ENCODE peak calls at places on chromosome 13, in four cellular contexts. L is HCT116, U is K562, V is H1. T is an unnamed sample.

GRCh38 chr13:41462427-41462826 is 5.1 kb downstream of the RGCC start:
- DNase-seq in L (no peak), V (no peak), U (no peak), T (no peak)

GRCh38 chr13:37453246-37453645 is 145.3 kb downstream of the POSTN start:
- DNase-seq in L (no peak), U (no peak), V (no peak), T (no peak)

GRCh38 chr13:51246411-51247298 is 24.5 kb downstream of the FAM124A start:
- DNase-seq in U (no peak), V (no peak), L (no peak), T (no peak)

GRCh38 chr13:45811891-45812583 is 39.5 kb downstream of the SIAH3 start:
- DNase-seq in U (no peak), L (no peak), V (no peak), T (no peak)

GRCh38 chr13:53703371-53704080 is 674.9 kb downstream of the OLFM4 start:
- DNase-seq in U (no peak), L (no peak), V (no peak), T (no peak)

GRCh38 chr13:91804724-91805123 is 406.3 kb downstream of the GPC5 start:
- DNase-seq in U (no peak), V (no peak), L (no peak), T (no peak)

GRCh38 chr13:39051157-39051556 is 12.9 kb downstream of the NHLRC3 start:
- DNase-seq in U (no peak), V (no peak), L (peak; percentile 24), T (no peak)

GRCh38 chr13:45393941-45394570 is 24.1 kb downstream of the SLC25A30 start:
- DNase-seq in L (peak; percentile 45), V (no peak), U (peak; percentile 51), T (peak; percentile 63)

GRCh38 chr13:67278230-67278629 is 48.1 kb upstream of the PCDH9 start:
- DNase-seq in U (no peak), L (no peak), V (no peak), T (no peak)

GRCh38 chr13:43905435-43906031 is 25.8 kb downstream of the LACC1 start:
- DNase-seq in L (peak; percentile 58), V (no peak), U (peak; percentile 26), T (no peak)

DNA sequence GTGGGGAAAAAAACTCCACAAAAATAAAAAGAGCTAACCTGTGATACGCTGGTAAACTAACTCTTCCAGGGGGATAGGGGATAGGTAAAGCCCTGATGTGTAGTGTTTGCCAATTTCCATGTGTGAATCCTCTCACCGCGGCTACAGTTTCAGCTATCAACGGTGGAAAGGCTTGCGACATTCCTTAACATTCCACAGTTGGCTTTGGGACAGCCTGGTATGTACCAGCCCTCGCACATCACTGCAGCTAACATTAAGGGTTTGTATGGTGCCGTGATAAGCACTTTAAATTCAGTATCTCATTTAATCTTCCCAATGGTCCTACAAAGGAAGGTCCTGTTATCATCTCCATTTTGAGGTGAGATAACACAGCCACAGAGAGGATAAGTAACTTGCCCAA is 112.4 kb downstream of the KATNAL1 start:
- DNase-seq in V (no peak), U (no peak), L (no peak), T (no peak)
- TF ChIP-seq ATF3 in V (no peak), U (no peak), L (no peak), T (no peak)

GRCh38 chr13:110507678-110508381 is 53.7 kb downstream of the RAB20 start:
- DNase-seq in V (no peak), L (no peak), U (peak; percentile 22), T (no peak)

GRCh38 chr13:110506396-110506795 is 55.1 kb downstream of the RAB20 start:
- DNase-seq in U (peak; percentile 55), L (no peak), V (no peak), T (no peak)

GRCh38 chr13:110509478-110509926 is 52.0 kb downstream of the RAB20 start:
- DNase-seq in L (no peak), V (no peak), U (peak; percentile 29), T (no peak)

GRCh38 chr13:110505594-110505993 is 55.9 kb downstream of the RAB20 start:
- DNase-seq in U (no peak), V (no peak), L (no peak), T (no peak)

GRCh38 chr13:110506859-110507566 is 54.5 kb downstream of the RAB20 start:
- DNase-seq in V (no peak), U (peak; percentile 55), L (no peak), T (no peak)
- TF ChIP-seq ATF3 in V (no peak), U (no peak), L (no peak), T (no peak)

DNA sequence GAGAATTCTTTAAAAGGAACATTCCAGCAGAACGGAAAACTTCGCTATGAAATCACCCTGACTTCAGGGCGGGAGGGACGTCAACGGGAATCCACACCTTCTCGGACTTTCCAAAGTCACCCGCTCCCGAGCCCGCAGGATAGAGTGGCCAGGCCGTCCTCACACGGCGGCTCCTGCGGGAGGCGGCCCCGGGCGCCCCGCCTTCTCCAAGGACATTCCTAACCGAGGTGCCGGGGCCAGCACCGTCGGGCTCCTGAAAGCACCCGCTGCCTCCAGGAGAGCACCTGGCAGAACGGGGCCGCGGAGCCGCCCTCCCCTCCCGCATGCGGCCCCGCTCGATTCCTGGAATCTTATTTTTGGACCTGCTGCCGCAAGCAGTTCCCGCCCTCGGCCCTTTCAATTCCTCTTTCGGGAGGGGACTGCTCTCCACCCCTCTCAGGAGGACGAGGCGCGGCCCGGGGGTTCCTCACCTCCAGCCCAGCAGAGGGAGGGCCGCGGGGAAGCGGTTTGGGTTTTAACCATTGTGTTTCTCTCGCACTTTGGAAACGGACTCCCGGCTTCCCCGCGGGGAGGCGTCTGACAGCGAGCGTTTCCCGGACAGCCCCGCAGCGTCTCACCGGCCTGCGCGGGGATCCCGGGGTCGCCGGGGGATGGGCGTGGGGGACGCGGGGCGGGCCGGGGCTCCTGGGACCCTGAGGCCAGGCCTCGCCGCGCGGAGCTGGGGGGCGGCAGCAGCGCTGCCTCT is 938 bp downstream of the GAS6 start:
- DNase-seq in V (no peak), U (peak; percentile 51), L (no peak), T (peak; percentile 55)
- TF ChIP-seq ATF3 in V (no peak), U (no peak), L (no peak), T (no peak)

GRCh38 chr13:23697772-23698313 is 127.6 kb downstream of the TNFRSF19 start:
- DNase-seq in U (no peak), L (no peak), V (no peak), T (no peak)

GRCh38 chr13:23701646-23702045 is 131.4 kb downstream of the TNFRSF19 start:
- DNase-seq in L (no peak), U (no peak), V (no peak), T (no peak)

GRCh38 chr13:23696610-23697009 is 126.4 kb downstream of the TNFRSF19 start:
- DNase-seq in V (no peak), L (no peak), U (no peak), T (no peak)

GRCh38 chr13:23701191-23701590 is 131.0 kb downstream of the TNFRSF19 start:
- DNase-seq in U (no peak), V (no peak), L (no peak), T (no peak)

DNA sequence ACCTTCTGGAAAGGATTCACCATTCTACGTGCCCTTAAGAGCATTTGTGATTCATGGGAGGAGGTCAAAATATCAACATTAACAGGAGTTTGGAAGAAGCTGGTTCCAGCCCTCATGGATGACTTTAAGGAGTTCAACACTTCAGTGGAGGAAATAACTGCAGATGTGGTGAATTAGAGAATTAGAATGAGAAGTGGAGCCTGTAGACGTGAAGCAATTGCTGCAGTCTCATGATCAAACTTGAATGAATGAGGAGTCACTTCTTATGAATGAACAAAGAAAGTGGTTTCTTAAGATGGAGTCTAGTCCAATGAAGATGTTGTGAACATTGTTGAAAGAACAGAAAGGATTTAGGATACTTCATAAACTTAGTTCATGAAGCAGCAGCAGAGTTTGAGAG is 129.1 kb downstream of the TNFRSF19 start:
- DNase-seq in L (no peak), U (no peak), V (no peak), T (no peak)
- TF ChIP-seq ATF3 in L (no peak), U (no peak), V (no peak), T (no peak)

DNA sequence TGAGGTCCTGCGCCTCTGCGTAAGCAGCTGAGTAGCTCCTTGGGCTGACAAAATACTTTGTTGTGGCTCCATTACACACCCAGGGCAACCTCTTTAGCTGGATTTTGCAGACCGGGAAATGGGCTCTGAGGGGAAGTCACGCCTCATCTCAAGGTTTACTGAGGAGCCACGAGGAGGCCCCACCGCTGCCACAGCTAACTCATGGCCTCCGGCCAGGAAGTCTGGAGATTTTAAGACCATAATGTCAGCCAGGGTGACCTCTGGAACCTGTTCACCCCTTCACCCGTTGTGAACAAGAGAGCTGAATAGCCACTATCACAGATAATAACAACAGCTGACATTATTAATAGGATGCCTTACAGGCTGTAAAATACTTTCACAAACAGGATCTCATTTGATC is 351.3 kb upstream of the TMTC4 start:
- DNase-seq in L (no peak), U (no peak), V (no peak), T (no peak)
- TF ChIP-seq ATF3 in L (no peak), U (no peak), V (no peak), T (no peak)

GRCh38 chr13:70541451-70541850 is 433.2 kb upstream of the KLHL1 start:
- DNase-seq in U (no peak), L (no peak), V (no peak), T (no peak)
- TF ChIP-seq ATF3 in U (no peak), L (no peak), V (no peak), T (no peak)

GRCh38 chr13:95140502-95140901 is 160.7 kb downstream of the ABCC4 start:
- DNase-seq in L (no peak), V (no peak), U (no peak), T (no peak)
- TF ChIP-seq ATF3 in L (no peak), V (no peak), U (no peak), T (no peak)

DNA sequence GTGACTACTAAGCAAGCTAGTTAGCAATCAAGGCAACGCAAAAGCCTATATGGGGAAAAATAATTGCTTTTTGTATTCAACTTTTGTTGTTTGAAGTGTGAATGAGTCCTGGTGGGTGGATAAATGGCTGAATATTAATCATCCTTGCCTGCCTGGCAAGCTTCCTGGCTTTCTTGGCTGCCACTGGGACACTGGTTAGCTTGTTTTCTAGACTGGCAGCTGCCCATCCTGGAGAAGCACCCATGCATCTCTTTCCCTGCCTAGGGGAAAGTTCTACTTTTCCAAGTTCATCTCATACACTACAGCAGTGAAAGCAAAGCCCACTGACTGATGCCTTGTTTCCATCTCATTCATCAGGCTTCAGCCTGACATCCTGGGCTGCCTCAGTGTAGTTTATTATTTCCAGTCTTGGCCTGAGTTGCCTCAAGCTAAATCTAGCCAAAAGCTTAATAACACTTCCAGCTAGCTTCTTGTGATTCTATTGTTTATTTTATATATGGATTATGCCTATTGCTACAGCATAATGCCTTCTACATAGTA is 244.8 kb downstream of the PCDH20 start:
- DNase-seq in V (no peak), U (no peak), L (no peak), T (no peak)
- TF ChIP-seq ATF3 in V (no peak), U (no peak), L (no peak), T (no peak)

T was measured in WTC11.